ENCODE peak calls at places on chromosomes 2 and 18, in six cellular contexts. P, B, L, N, K and Z are unnamed samples.

GRCh38 chr18:48824231-48824970 is 126.4 kb downstream of the SMAD7 start:
- DNase-seq in P (no peak), B (peak), L (no peak), N (no peak), K (no peak), Z (no peak)

GRCh38 chr2:224925822-224926124 is 116.5 kb downstream of the DOCK10 start:
- DNase-seq in P (peak), B (no peak), L (peak), N (no peak), K (peak), Z (no peak)

GRCh38 chr2:114049826-114050225 is 159.9 kb downstream of the ACTR3 start:
- DNase-seq in P (no peak), B (no peak), L (no peak), N (no peak), K (no peak), Z (no peak)

GRCh38 chr2:56682397-56682760 is 498.6 kb downstream of the CCDC85A start:
- DNase-seq in P (no peak), B (no peak), L (no peak), N (no peak), K (no peak), Z (no peak)

GRCh38 chr2:199692489-199692888 is 158.5 kb downstream of the FTCDNL1 start:
- DNase-seq in P (no peak), B (peak), L (no peak), N (no peak), K (no peak), Z (no peak)

GRCh38 chr2:127332335-127332734 is 38.4 kb upstream of the ERCC3 start:
- DNase-seq in P (no peak), B (no peak), L (no peak), N (no peak), K (no peak), Z (no peak)

GRCh38 chr2:2840681-2841300 is 509.7 kb upstream of the MYT1L start:
- DNase-seq in P (no peak), B (no peak), L (no peak), N (no peak), K (no peak), Z (no peak)

GRCh38 chr2:157182834-157183396 is 74.6 kb upstream of the GALNT5 start:
- DNase-seq in P (peak), B (no peak), L (peak), N (no peak), K (peak), Z (no peak)

GRCh38 chr18:13266208-13267100 is 47.9 kb downstream of the LDLRAD4 start:
- DNase-seq in P (no peak), B (no peak), L (no peak), N (no peak), K (no peak), Z (no peak)

GRCh38 chr2:112787294-112787693 is 3.0 kb upstream of the IL1A start:
- DNase-seq in P (no peak), B (no peak), L (no peak), N (no peak), K (no peak), Z (no peak)

GRCh38 chr2:177296047-177296446 is 31.5 kb upstream of the NFE2L2 start:
- DNase-seq in P (peak), B (no peak), L (peak), N (no peak), K (peak), Z (no peak)

GRCh38 chr2:176814740-176815367 is 397.7 kb upstream of the HNRNPA3 start:
- DNase-seq in P (peak), B (no peak), L (peak), N (no peak), K (peak), Z (no peak)

GRCh38 chr2:148739454-148740105 is 95.0 kb downstream of the EPC2 start:
- DNase-seq in P (no peak), B (no peak), L (no peak), N (no peak), K (no peak), Z (no peak)

GRCh38 chr18:28963481-28963880 is 786.6 kb upstream of the CDH2 start:
- DNase-seq in P (peak), B (no peak), L (peak), N (no peak), K (peak), Z (no peak)

GRCh38 chr2:23385351-23385747 is 370 bp downstream of the KLHL29 start:
- DNase-seq in P (peak), B (no peak), L (peak), N (no peak), K (peak), Z (no peak)

GRCh38 chr2:111209045-111209514 is 88.4 kb downstream of the BCL2L11 start:
- DNase-seq in P (peak), B (no peak), L (peak), N (no peak), K (peak), Z (no peak)

GRCh38 chr18:904135-905090 is at the start of gene ADCYAP1:
- DNase-seq in P (no peak), B (no peak), L (no peak), N (no peak), K (peak), Z (no peak)

GRCh38 chr2:26268184-26268583 is 23.4 kb downstream of the HADHB start:
- DNase-seq in P (peak), B (no peak), L (peak), N (no peak), K (no peak), Z (no peak)

GRCh38 chr2:230738391-230738811 is 25.8 kb downstream of the CAB39 start:
- DNase-seq in P (peak), B (no peak), L (peak), N (no peak), K (peak), Z (no peak)

GRCh38 chr2:112048887-112049286 is 6.2 kb upstream of the TMEM87B start:
- DNase-seq in P (peak), B (peak), L (peak), N (no peak), K (peak), Z (no peak)

GRCh38 chr2:9565436-9566153 is 10.0 kb upstream of the ADAM17 start:
- DNase-seq in P (peak), B (peak), L (peak), N (no peak), K (peak), Z (peak)

GRCh38 chr2:8515390-8515761 is 166.5 kb upstream of the ID2 start:
- DNase-seq in P (no peak), B (no peak), L (no peak), N (peak), K (no peak), Z (no peak)

GRCh38 chr2:113842919-113843736 is 46.8 kb upstream of the ACTR3 start:
- DNase-seq in P (peak), B (no peak), L (peak), N (no peak), K (no peak), Z (no peak)

GRCh38 chr18:74476154-74476553 is 19.0 kb upstream of the DIPK1C start:
- DNase-seq in P (peak), B (no peak), L (peak), N (no peak), K (peak), Z (peak)

GRCh38 chr2:25257931-25258771 is 83.6 kb downstream of the DNMT3A start:
- DNase-seq in P (no peak), B (no peak), L (no peak), N (no peak), K (no peak), Z (no peak)

GRCh38 chr2:45585267-45585861 is 25.7 kb downstream of the SRBD1 start:
- DNase-seq in P (peak), B (peak), L (peak), N (no peak), K (peak), Z (peak)

GRCh38 chr18:58321986-58322385 is 278.0 kb downstream of the NEDD4L start:
- DNase-seq in P (peak), B (peak), L (peak), N (peak), K (peak), Z (no peak)

GRCh38 chr2:71602581-71602980 is 149.2 kb downstream of the DYSF start:
- DNase-seq in P (no peak), B (no peak), L (no peak), N (no peak), K (no peak), Z (no peak)

GRCh38 chr18:23087352-23087751 is 47.9 kb upstream of the CABLES1 start:
- DNase-seq in P (no peak), B (no peak), L (no peak), N (no peak), K (no peak), Z (no peak)

GRCh38 chr2:59706729-59707128 is 846.7 kb downstream of the BCL11A start:
- DNase-seq in P (no peak), B (no peak), L (no peak), N (no peak), K (no peak), Z (no peak)

GRCh38 chr2:113895301-113895700 is 5.4 kb downstream of the ACTR3 start:
- DNase-seq in P (no peak), B (no peak), L (no peak), N (no peak), K (peak), Z (no peak)

GRCh38 chr18:68176901-68177300 is 538.0 kb downstream of the TMX3 start:
- DNase-seq in P (no peak), B (no peak), L (no peak), N (no peak), K (peak), Z (no peak)

GRCh38 chr2:8094571-8094970 is 587.3 kb upstream of the ID2 start:
- DNase-seq in P (no peak), B (no peak), L (no peak), N (no peak), K (no peak), Z (no peak)

GRCh38 chr18:58649966-58650816 is 21.1 kb upstream of the MALT1 start:
- DNase-seq in P (no peak), B (no peak), L (peak), N (no peak), K (no peak), Z (no peak)

GRCh38 chr2:85561280-85562212 is at the start of gene GGCX:
- DNase-seq in P (peak), B (peak), L (peak), N (peak), K (peak), Z (peak)

GRCh38 chr2:224062481-224063307 is 23.6 kb upstream of the SERPINE2 start:
- DNase-seq in P (no peak), B (no peak), L (no peak), N (no peak), K (no peak), Z (no peak)

GRCh38 chr2:117056376-117056748 is 758.1 kb upstream of the DDX18 start:
- DNase-seq in P (no peak), B (no peak), L (no peak), N (no peak), K (no peak), Z (no peak)
- TF ChIP-seq CTCF in P (no peak), B (no peak), L (no peak), N (no peak), K (no peak), Z (no peak)

DNA sequence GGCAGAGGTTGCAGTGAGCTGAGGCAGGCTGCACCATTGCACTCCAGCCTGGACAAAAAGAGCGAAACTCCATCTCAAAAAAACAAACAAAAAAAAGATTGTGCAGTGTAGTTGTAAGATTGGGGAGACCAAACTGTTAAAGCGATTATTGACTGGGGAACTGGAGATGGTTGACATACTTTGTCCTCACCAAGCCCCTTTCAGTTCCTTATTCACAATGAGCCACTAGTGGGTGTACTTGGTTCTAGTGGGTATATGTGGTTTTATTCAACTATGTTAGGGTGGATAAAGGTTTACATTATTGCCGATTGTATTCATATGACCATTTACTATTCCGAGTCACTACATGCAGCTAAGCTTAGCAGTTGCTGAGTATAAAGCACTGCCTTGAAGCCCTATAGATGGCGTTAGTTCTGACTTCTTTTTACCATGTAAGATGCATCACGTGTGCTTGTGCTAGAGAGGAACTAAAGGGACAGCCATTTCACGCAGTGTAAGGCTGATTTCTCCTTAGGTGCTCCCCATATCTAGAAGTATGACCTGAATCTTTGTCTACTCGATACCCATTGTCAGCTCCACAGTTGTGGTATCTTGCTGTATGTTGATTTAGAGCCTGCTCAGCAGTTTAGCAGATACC is 12.1 kb downstream of the EIF4E2 start:
- DNase-seq in P (no peak), B (no peak), L (no peak), N (no peak), K (no peak), Z (no peak)
- TF ChIP-seq CTCF in P (no peak), B (no peak), L (no peak), N (no peak), K (no peak), Z (no peak)

DNA sequence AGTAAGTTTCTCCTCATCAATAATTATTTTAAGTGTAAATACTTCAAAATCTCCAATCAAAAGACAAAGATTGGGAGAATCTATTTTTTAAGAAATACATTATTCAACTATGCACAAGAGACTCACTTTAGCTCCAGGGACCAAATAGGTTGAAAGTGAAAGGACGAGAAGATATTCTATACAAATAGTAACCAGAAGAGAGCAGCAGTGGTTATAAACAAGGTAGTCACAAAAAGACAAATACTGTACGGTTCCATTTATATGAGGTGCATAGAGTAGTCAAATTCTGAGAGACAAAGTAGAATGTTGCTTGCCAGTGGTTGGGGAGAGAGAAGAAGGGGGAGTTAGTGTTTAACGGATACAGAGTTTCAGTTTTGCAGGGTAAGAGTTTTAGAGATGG is 69.8 kb downstream of the POU3F3 start:
- DNase-seq in P (no peak), B (no peak), L (no peak), N (no peak), K (no peak), Z (no peak)
- TF ChIP-seq CTCF in P (no peak), B (no peak), L (no peak), N (no peak), K (no peak), Z (no peak)

GRCh38 chr2:63023444-63023843 is 27.2 kb upstream of the OTX1 start:
- DNase-seq in P (peak), B (no peak), L (peak), N (no peak), K (peak), Z (no peak)
- TF ChIP-seq CTCF in P (peak), B (no peak), L (peak), N (no peak), K (no peak), Z (no peak)

GRCh38 chr18:3709166-3709565 is 259.2 kb downstream of the TGIF1 start:
- DNase-seq in P (no peak), B (no peak), L (no peak), N (no peak), K (no peak), Z (no peak)

GRCh38 chr18:3713708-3714107 is 263.7 kb downstream of the TGIF1 start:
- DNase-seq in P (no peak), B (no peak), L (no peak), N (no peak), K (no peak), Z (no peak)

GRCh38 chr18:3713166-3713565 is 263.2 kb downstream of the TGIF1 start:
- DNase-seq in P (no peak), B (no peak), L (no peak), N (no peak), K (no peak), Z (no peak)

GRCh38 chr18:3712485-3712884 is 262.5 kb downstream of the TGIF1 start:
- DNase-seq in P (no peak), B (no peak), L (no peak), N (no peak), K (no peak), Z (no peak)

GRCh38 chr18:3710712-3711269 is 260.8 kb downstream of the TGIF1 start:
- DNase-seq in P (peak), B (peak), L (no peak), N (no peak), K (peak), Z (no peak)
- TF ChIP-seq CTCF in P (no peak), B (no peak), L (no peak), N (no peak), K (no peak), Z (no peak)

GRCh38 chr2:220000080-220000479 is 372.6 kb downstream of the SLC4A3 start:
- DNase-seq in P (peak), B (no peak), L (peak), N (no peak), K (peak), Z (no peak)

GRCh38 chr2:219998099-219998498 is 370.7 kb downstream of the SLC4A3 start:
- DNase-seq in P (no peak), B (no peak), L (no peak), N (no peak), K (peak), Z (no peak)

GRCh38 chr2:220000586-220000985 is 373.2 kb downstream of the SLC4A3 start:
- DNase-seq in P (no peak), B (no peak), L (no peak), N (no peak), K (no peak), Z (no peak)

GRCh38 chr2:219997341-219997851 is 370.0 kb downstream of the SLC4A3 start:
- DNase-seq in P (peak), B (peak), L (peak), N (no peak), K (peak), Z (peak)

DNA sequence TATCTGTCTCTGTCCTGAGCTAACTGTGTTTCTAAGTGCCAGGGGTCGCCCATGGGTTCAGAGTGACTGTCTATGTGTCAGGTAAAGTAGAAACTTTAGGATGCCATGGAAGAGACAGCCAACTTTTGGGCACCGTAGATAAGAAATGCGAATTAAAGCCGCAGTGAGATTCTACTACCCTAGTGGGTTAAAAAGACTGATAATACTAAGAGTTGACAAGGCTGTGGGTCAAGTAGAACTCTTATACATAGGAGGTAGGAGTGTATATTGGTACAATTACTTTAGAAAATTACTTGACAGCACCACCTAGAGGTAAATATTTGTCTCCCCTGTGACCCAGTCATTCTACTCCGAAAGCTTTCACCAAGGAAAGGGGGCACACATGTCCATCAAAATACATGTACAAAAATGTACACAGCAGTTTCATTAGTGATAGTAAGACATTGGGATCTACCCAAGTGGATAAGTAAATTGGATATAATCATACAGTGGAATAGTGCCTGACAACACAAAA is 371.3 kb downstream of the SLC4A3 start:
- DNase-seq in P (no peak), B (no peak), L (no peak), N (no peak), K (no peak), Z (no peak)
- TF ChIP-seq CTCF in P (no peak), B (no peak), L (no peak), N (no peak), K (no peak), Z (no peak)

DNA sequence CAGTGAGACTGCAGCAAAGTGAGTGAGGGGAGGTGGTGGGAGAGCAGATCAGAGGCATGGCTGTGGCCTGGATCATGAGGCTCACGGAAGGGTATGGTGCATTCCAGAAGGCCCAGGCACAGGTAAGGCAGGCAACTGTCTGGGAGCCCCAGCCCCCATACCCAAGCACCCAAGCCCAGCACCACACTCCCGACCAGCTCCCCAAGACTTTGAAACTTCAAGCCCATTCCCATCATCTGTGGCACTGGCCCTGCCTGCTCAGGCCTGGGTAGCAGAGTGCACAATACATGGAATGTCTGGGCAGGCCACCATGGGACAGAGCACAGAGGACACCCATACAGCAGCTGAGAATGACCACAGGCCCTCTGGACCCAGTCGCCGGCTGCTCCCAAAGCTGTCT is 202.6 kb upstream of the ARL4C start:
- DNase-seq in P (no peak), B (no peak), L (no peak), N (no peak), K (no peak), Z (no peak)
- TF ChIP-seq CTCF in P (no peak), B (no peak), L (no peak), N (no peak), K (no peak), Z (no peak)

DNA sequence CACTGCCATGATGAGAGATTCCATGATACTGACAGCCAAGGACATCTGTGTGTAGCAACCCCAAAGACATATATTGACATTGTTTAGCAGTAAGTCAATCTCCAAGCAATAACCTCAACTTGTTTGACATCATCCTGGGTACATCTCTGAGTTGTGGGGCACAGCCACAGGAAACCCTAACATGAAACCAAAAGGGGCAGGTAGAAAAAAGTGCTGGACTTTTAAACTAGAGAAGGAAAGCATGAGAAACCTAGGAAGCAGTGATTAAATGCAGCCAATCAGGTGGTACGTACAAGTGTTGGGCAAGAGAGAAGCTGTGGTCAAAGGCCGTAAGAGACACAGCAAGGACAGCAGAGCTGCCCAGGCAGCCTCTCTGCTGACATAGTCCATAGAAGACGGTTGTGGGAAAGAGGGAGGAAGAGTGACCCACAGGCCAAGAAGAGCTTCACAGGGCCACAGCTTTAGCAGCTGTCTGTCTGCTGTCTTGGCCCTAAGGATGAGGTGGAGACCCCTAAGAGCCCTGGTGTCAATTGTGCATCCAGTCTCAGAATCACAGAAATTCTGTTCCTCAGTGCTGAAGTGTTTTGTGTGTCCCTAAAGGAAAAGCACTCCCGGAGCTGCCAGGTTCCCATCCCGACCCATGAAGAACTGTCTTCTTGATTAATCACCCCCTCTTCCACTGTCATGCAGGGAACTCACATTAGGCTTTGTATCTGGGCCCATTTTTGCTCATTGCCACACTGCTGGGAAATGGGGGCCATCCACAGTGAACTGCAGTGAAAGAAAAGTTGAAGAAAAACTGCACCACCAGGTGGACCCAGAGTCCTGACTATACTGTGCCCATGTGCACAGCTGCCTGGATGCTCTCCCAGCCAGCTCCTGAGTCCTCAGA is 25.4 kb upstream of the CHN1 start:
- DNase-seq in P (peak), B (peak), L (peak), N (no peak), K (peak), Z (peak)
- TF ChIP-seq CTCF in P (peak), B (no peak), L (peak), N (no peak), K (peak), Z (no peak)

GRCh38 chr2:43207553-43208300 is 18.7 kb downstream of the ZFP36L2 start:
- DNase-seq in P (no peak), B (peak), L (no peak), N (no peak), K (no peak), Z (no peak)
- TF ChIP-seq CTCF in P (no peak), B (no peak), L (no peak), N (no peak), K (no peak), Z (no peak)